ENCODE peak calls at places on chromosome 21, in four cellular contexts. G is IMR-90, F is sigmoid colon, B is PC-9. E is an unnamed sample. For H3K4me1, the result is how much of the 10 kb centered on the place peaks cover.

GRCh38 chr21:15986277-15986676 is 256.5 kb downstream of the USP25 start:
- DNase-seq in G (no peak), F (no peak), B (no peak), E (no peak)

GRCh38 chr21:16046625-16047340 is 317.0 kb downstream of the USP25 start:
- DNase-seq in G (peak), F (no peak), B (peak), E (no peak)

GRCh38 chr21:34530264-34530663 is 18.3 kb upstream of the KCNE1 start:
- DNase-seq in G (peak), F (no peak), B (no peak), E (no peak)

GRCh38 chr21:33543505-33544129 is 779 bp downstream of the SON start:
- DNase-seq in G (no peak), F (peak), B (no peak), E (peak)

GRCh38 chr21:23017989-23018388 is 2019.8 kb downstream of the NCAM2 start:
- DNase-seq in G (no peak), F (no peak), B (no peak), E (no peak)

GRCh38 chr21:34639250-34639649 is 24.3 kb upstream of the RCAN1 start:
- DNase-seq in G (no peak), F (no peak), B (no peak), E (no peak)

GRCh38 chr21:43906585-43907370 is 41.8 kb downstream of the AGPAT3 start:
- DNase-seq in G (no peak), F (peak), B (no peak), E (no peak)

GRCh38 chr21:16079830-16080229 is 350.0 kb downstream of the USP25 start:
- DNase-seq in G (peak), F (no peak), B (peak), E (no peak)

GRCh38 chr21:31730687-31731111 is 1.2 kb downstream of the SCAF4 start:
- DNase-seq in G (peak), F (no peak), B (no peak), E (no peak)

GRCh38 chr21:23475518-23476189 is 2131.6 kb downstream of the MRPL39 start:
- DNase-seq in G (no peak), F (no peak), B (no peak), E (no peak)

DNA sequence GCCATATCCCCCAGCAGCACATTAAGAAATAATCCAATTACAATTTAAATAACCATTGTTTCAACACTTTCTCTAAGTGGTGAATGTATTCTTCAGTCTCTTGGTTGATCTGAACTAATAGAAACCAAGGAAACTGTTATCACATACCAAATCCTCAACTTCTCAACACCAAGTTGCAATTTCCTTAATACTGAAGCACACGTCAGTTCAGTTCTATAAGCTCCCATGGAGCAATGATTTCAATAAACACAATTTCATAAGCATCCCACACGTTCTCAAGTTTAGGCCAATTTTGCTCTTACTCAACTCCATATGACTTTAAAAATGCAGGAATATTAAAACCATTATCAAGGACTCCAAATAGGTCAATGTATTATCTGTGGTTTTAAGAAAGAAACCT is 5.8 kb upstream of the ERG start:
- DNase-seq in G (no peak), F (no peak), B (no peak), E (no peak)
- H3K4me1 ChIP-seq in G (under half), F (under half), B (under half), E (under half)

DNA sequence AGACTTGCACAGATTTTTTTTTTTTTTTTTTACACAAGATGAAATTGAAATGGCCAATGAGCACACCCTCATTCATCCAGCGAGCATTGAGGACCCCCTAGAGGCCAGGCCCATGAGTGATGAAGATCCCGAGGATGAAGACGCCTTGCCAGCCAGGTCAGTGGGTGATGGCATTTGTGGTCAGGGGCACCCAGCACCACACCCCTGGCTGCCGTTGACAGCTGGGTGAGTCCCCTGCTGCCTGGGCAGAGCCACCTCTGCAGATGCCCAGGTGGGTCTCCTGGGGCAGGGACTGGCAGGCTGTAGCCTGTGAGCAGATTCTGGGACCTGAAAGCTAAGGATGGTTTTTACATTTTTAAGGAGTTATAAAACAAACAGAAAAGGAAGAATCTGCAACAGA is 60.3 kb downstream of the ADARB1 start:
- DNase-seq in G (no peak), F (no peak), B (no peak), E (no peak)
- H3K4me1 ChIP-seq in G (under half), F (half or more), B (under half), E (under half)

DNA sequence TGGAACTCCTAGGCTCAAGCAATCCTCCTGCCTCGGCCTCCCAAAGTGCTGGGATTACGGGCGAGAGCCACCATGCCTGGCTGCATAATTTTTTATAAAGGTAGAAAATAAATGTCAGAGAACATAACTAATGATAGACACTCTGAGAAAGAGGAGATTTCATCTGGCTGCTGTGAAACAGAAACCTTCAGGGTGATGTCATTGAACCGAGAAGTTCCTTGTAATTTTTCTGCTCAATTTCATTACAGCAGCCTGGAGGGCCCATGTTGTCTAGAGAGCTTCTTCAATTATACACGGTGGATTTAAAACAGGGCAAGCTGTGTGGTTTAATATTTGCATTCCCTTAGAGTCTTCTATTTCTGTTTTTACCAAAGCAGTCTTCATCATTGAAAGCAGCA is 64.3 kb upstream of the MORC3 start:
- DNase-seq in G (no peak), F (no peak), B (no peak), E (no peak)
- H3K4me1 ChIP-seq in G (under half), F (under half), B (under half), E (under half)

DNA sequence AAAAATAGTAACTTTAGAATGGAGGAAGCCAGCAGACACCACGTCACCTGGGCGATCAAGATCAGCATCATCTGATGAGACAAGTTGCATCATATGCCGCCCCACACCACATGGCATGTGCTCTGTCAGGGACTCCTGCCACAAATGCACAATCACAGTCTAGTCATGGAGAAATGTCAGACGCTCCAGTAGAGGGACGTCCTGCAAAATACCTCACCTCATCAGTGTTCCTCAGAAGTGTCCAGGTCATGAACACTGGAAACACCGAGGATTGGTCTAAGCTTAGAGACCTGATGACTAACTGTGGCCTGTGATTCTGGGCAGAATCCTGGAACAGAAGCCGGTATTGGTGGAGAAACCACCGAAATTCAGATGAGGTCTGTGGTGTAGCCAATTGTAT is 14.3 kb downstream of the ADARB1 start:
- DNase-seq in G (no peak), F (no peak), B (no peak), E (no peak)
- H3K4me1 ChIP-seq in G (under half), F (half or more), B (under half), E (under half)

GRCh38 chr21:41758550-41758949 is 8.3 kb downstream of the RIPK4 start:
- DNase-seq in G (no peak), F (no peak), B (peak), E (no peak)

GRCh38 chr21:41754481-41754891 is 12.4 kb downstream of the RIPK4 start:
- DNase-seq in G (no peak), F (no peak), B (peak), E (no peak)

GRCh38 chr21:41755258-41755933 is 11.5 kb downstream of the RIPK4 start:
- DNase-seq in G (no peak), F (no peak), B (peak), E (no peak)

GRCh38 chr21:41753001-41753725 is 13.7 kb downstream of the RIPK4 start:
- DNase-seq in G (no peak), F (no peak), B (no peak), E (no peak)

DNA sequence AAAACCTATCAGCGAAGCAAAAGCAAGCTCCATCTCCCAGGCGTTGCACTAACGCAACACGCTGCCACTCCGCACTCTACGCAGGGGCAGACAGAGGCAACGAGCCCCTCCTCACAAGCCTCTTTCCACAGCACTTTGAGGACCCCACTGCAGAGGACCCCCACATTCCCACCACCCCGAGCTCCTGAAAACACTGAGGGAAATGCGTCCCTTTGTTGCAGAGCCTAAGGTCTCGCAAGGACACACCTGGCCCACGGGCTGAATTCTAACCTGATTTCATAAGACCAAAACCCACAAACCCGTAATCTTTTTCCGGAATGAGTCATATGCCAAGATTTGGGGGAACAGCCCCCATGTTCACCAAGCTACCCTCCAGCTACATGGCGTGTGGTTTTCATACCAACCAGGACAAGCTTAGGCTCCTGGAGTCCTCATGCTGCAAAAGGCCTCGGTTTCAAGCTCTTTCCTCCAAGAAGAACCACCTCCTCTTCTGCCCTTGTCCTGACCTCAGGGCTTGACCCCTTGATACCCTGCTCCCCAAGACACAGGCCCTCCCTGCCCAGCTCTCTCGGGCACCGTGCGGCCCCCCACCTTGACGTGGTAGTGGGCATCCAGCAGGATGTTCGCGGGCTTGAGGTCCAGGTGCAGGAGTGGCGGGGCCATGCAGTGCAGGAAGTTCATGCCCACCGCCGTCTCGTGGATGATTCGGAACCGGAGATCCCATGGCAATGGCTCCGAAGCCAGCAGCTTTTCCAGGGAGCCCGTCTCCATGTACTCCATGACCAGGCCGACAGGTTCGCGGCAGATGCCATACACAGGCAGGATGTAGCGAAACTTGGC is 10.7 kb downstream of the RIPK4 start:
- DNase-seq in G (no peak), F (no peak), B (peak), E (peak)
- H3K4me1 ChIP-seq in G (under half), F (under half), B (half or more), E (under half)